ENCODE peak calls at places on chromosomes 3 and 15, in six cellular contexts. One of them, this sample, is unnamed.

GRCh38 chr3:141276398-141276797 is 44.8 kb downstream of the PXYLP1 start:
- DNase-seq in fibroblast of mammary gland: no peak
- DNase-seq in sigmoid colon: no peak
- DNase-seq in progenitor cell of endocrine pancreas: no peak
- DNase-seq in AG04449: no peak
- DNase-seq in AG10803: no peak
- DNase-seq in this sample: no peak

GRCh38 chr15:64774556-64775523 is 549 bp downstream of the RBPMS2 start:
- DNase-seq in fibroblast of mammary gland: no peak
- DNase-seq in sigmoid colon: peak; percentile 68
- DNase-seq in progenitor cell of endocrine pancreas: peak; percentile 46
- DNase-seq in AG04449: no peak
- DNase-seq in AG10803: no peak
- DNase-seq in this sample: no peak

GRCh38 chr3:99487894-99488293 is 150.5 kb upstream of the COL8A1 start:
- DNase-seq in fibroblast of mammary gland: no peak
- DNase-seq in sigmoid colon: no peak
- DNase-seq in progenitor cell of endocrine pancreas: no peak
- DNase-seq in AG04449: no peak
- DNase-seq in AG10803: no peak
- DNase-seq in this sample: no peak

GRCh38 chr15:51405646-51406194 is 64.3 kb downstream of the GLDN start:
- DNase-seq in fibroblast of mammary gland: no peak
- DNase-seq in sigmoid colon: no peak
- DNase-seq in progenitor cell of endocrine pancreas: no peak
- DNase-seq in AG04449: no peak
- DNase-seq in AG10803: no peak
- DNase-seq in this sample: peak; percentile 18

GRCh38 chr15:81813215-81813614 is 232.6 kb downstream of the MEX3B start:
- DNase-seq in fibroblast of mammary gland: no peak
- DNase-seq in sigmoid colon: no peak
- DNase-seq in progenitor cell of endocrine pancreas: no peak
- DNase-seq in AG04449: no peak
- DNase-seq in AG10803: no peak
- DNase-seq in this sample: no peak

GRCh38 chr15:67010898-67011619 is 54.3 kb upstream of the SMAD3 start:
- DNase-seq in fibroblast of mammary gland: no peak
- DNase-seq in sigmoid colon: no peak
- DNase-seq in progenitor cell of endocrine pancreas: no peak
- DNase-seq in AG04449: no peak
- DNase-seq in AG10803: peak; percentile 22
- DNase-seq in this sample: peak; percentile 54

GRCh38 chr15:83993591-83993990 is 242.0 kb upstream of the GOLGA6L4 start:
- DNase-seq in fibroblast of mammary gland: no peak
- DNase-seq in sigmoid colon: no peak
- DNase-seq in progenitor cell of endocrine pancreas: no peak
- DNase-seq in AG04449: no peak
- DNase-seq in AG10803: no peak
- DNase-seq in this sample: no peak

GRCh38 chr3:128270559-128271492 is 117.5 kb downstream of the EEFSEC start:
- DNase-seq in fibroblast of mammary gland: no peak
- DNase-seq in sigmoid colon: no peak
- DNase-seq in progenitor cell of endocrine pancreas: no peak
- DNase-seq in AG04449: no peak
- DNase-seq in AG10803: no peak
- DNase-seq in this sample: no peak

GRCh38 chr3:151117044-151117443 is 31.6 kb downstream of the MED12L start:
- DNase-seq in fibroblast of mammary gland: no peak
- DNase-seq in sigmoid colon: no peak
- DNase-seq in progenitor cell of endocrine pancreas: no peak
- DNase-seq in AG04449: no peak
- DNase-seq in AG10803: no peak
- DNase-seq in this sample: no peak

GRCh38 chr3:42394579-42395288 is 15.7 kb downstream of the LYZL4 start:
- DNase-seq in fibroblast of mammary gland: no peak
- DNase-seq in sigmoid colon: no peak
- DNase-seq in progenitor cell of endocrine pancreas: no peak
- DNase-seq in AG04449: no peak
- DNase-seq in AG10803: no peak
- DNase-seq in this sample: no peak

GRCh38 chr15:39327005-39327725 is 253.7 kb upstream of the THBS1 start:
- DNase-seq in fibroblast of mammary gland: peak; percentile 33
- DNase-seq in sigmoid colon: no peak
- DNase-seq in progenitor cell of endocrine pancreas: no peak
- DNase-seq in AG04449: no peak
- DNase-seq in AG10803: peak; percentile 81
- DNase-seq in this sample: no peak

GRCh38 chr15:32747886-32748285 is 30.1 kb downstream of the GREM1 start:
- DNase-seq in fibroblast of mammary gland: peak; percentile 37
- DNase-seq in sigmoid colon: no peak
- DNase-seq in progenitor cell of endocrine pancreas: no peak
- DNase-seq in AG04449: no peak
- DNase-seq in AG10803: peak; percentile 66
- DNase-seq in this sample: no peak

GRCh38 chr3:71876135-71876534 is 91.2 kb upstream of the PROK2 start:
- DNase-seq in fibroblast of mammary gland: no peak
- DNase-seq in sigmoid colon: no peak
- DNase-seq in progenitor cell of endocrine pancreas: no peak
- DNase-seq in AG04449: no peak
- DNase-seq in AG10803: no peak
- DNase-seq in this sample: no peak

GRCh38 chr15:60905587-60905986 is 323.5 kb downstream of the RORA start:
- DNase-seq in fibroblast of mammary gland: no peak
- DNase-seq in sigmoid colon: no peak
- DNase-seq in progenitor cell of endocrine pancreas: no peak
- DNase-seq in AG04449: no peak
- DNase-seq in AG10803: no peak
- DNase-seq in this sample: no peak
- TF ChIP-seq CTCF in fibroblast of mammary gland: no peak
- TF ChIP-seq CTCF in sigmoid colon: no peak
- TF ChIP-seq CTCF in progenitor cell of endocrine pancreas: peak; percentile 35
- TF ChIP-seq CTCF in AG04449: no peak
- TF ChIP-seq CTCF in AG10803: no peak
- TF ChIP-seq CTCF in this sample: no peak

GRCh38 chr15:65869127-65869953 is at the start of gene RAB11A:
- DNase-seq in fibroblast of mammary gland: peak; percentile 94
- DNase-seq in sigmoid colon: peak; percentile 98
- DNase-seq in progenitor cell of endocrine pancreas: peak; percentile 89
- DNase-seq in AG04449: peak; percentile 78
- DNase-seq in AG10803: peak; percentile 97
- DNase-seq in this sample: peak; percentile 96
- TF ChIP-seq CTCF in fibroblast of mammary gland: no peak
- TF ChIP-seq CTCF in sigmoid colon: no peak
- TF ChIP-seq CTCF in progenitor cell of endocrine pancreas: peak; percentile 42
- TF ChIP-seq CTCF in AG04449: peak; percentile 62
- TF ChIP-seq CTCF in AG10803: peak; percentile 38
- TF ChIP-seq CTCF in this sample: peak; percentile 40

GRCh38 chr15:48795901-48796300 is 15.0 kb downstream of the CEP152 start:
- DNase-seq in fibroblast of mammary gland: no peak
- DNase-seq in sigmoid colon: no peak
- DNase-seq in progenitor cell of endocrine pancreas: no peak
- DNase-seq in AG04449: no peak
- DNase-seq in AG10803: no peak
- DNase-seq in this sample: no peak
- TF ChIP-seq CTCF in fibroblast of mammary gland: no peak
- TF ChIP-seq CTCF in sigmoid colon: no peak
- TF ChIP-seq CTCF in progenitor cell of endocrine pancreas: no peak
- TF ChIP-seq CTCF in AG04449: no peak
- TF ChIP-seq CTCF in AG10803: no peak
- TF ChIP-seq CTCF in this sample: no peak

DNA sequence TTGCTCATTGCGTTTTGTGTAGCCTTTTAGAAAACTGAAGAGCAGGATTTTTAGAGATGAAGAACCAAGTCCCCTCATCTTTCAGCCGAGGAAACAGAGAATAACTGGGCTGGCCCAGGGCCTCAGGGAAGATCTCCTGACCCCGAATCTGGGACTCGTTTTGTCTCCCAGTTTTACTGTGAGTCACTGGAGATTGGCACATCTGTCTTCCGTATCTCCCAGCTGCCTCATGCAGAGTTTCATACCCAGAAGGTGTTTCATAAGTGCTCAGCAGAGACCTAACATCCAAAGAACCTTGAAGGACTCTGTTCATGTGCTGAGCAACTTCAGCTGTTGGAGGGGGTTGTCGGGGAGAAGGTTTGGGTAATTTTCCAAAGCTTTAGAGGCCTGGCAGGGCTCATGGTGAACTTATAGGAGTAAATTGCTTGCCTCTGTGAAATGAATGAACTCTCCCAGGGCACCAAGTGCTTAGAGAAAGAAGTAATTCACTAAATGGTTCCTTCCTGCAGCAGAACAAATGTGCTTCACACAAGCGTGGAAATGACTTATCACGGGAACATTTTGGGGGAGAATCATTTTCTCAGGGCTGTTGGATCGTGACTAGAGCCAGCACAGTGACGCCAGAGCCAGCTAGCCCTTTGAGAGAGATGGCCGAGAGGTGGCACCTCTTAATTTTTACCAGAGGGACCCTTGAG is 121.5 kb downstream of the FAM43A start:
- DNase-seq in fibroblast of mammary gland: peak; percentile 88
- DNase-seq in sigmoid colon: no peak
- DNase-seq in progenitor cell of endocrine pancreas: no peak
- DNase-seq in AG04449: no peak
- DNase-seq in AG10803: peak; percentile 67
- DNase-seq in this sample: peak; percentile 6
- TF ChIP-seq CTCF in fibroblast of mammary gland: no peak
- TF ChIP-seq CTCF in sigmoid colon: no peak
- TF ChIP-seq CTCF in progenitor cell of endocrine pancreas: no peak
- TF ChIP-seq CTCF in AG04449: no peak
- TF ChIP-seq CTCF in AG10803: no peak
- TF ChIP-seq CTCF in this sample: no peak

DNA sequence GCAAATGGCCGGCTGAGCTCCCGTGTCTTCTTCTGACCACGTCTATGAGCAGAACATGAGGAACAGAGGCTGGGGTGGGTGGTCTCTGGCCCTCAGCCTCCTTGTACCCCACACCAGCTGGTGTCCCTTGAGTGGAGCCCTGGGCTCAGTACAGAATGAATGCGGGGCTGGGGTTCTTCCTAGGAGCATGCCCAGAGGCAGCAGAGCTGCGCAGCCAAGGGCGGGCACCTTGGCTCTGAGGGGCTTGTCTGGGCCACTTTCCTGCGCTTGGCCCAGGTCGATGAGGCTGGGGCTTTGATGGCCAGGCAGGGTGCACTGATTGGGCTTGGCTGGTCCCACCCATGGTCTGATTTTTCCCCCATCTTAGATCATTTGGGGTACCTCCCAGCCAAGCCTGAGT is 6.4 kb downstream of the SCN5A start:
- DNase-seq in fibroblast of mammary gland: no peak
- DNase-seq in sigmoid colon: peak; percentile 40
- DNase-seq in progenitor cell of endocrine pancreas: no peak
- DNase-seq in AG04449: no peak
- DNase-seq in AG10803: no peak
- DNase-seq in this sample: no peak
- TF ChIP-seq CTCF in fibroblast of mammary gland: no peak
- TF ChIP-seq CTCF in sigmoid colon: no peak
- TF ChIP-seq CTCF in progenitor cell of endocrine pancreas: no peak
- TF ChIP-seq CTCF in AG04449: no peak
- TF ChIP-seq CTCF in AG10803: no peak
- TF ChIP-seq CTCF in this sample: no peak

GRCh38 chr3:195226900-195227447 is 44.0 kb downstream of the XXYLT1 start:
- DNase-seq in fibroblast of mammary gland: no peak
- DNase-seq in sigmoid colon: peak; percentile 49
- DNase-seq in progenitor cell of endocrine pancreas: no peak
- DNase-seq in AG04449: no peak
- DNase-seq in AG10803: no peak
- DNase-seq in this sample: peak; percentile 32
- TF ChIP-seq CTCF in fibroblast of mammary gland: peak; percentile 39
- TF ChIP-seq CTCF in sigmoid colon: no peak
- TF ChIP-seq CTCF in progenitor cell of endocrine pancreas: peak; percentile 38
- TF ChIP-seq CTCF in AG04449: peak; percentile 51
- TF ChIP-seq CTCF in AG10803: peak; percentile 49
- TF ChIP-seq CTCF in this sample: peak; percentile 49

GRCh38 chr3:37480003-37480402 is 305.6 kb upstream of the LRRFIP2 start:
- DNase-seq in fibroblast of mammary gland: no peak
- DNase-seq in sigmoid colon: peak; percentile 66
- DNase-seq in progenitor cell of endocrine pancreas: no peak
- DNase-seq in AG04449: no peak
- DNase-seq in AG10803: no peak
- DNase-seq in this sample: no peak

GRCh38 chr3:37477275-37477674 is 302.9 kb upstream of the LRRFIP2 start:
- DNase-seq in fibroblast of mammary gland: no peak
- DNase-seq in sigmoid colon: no peak
- DNase-seq in progenitor cell of endocrine pancreas: no peak
- DNase-seq in AG04449: no peak
- DNase-seq in AG10803: no peak
- DNase-seq in this sample: no peak

GRCh38 chr3:37474936-37475335 is 300.6 kb upstream of the LRRFIP2 start:
- DNase-seq in fibroblast of mammary gland: peak; percentile 5
- DNase-seq in sigmoid colon: no peak
- DNase-seq in progenitor cell of endocrine pancreas: no peak
- DNase-seq in AG04449: no peak
- DNase-seq in AG10803: no peak
- DNase-seq in this sample: no peak

GRCh38 chr3:37475435-37475834 is 301.1 kb upstream of the LRRFIP2 start:
- DNase-seq in fibroblast of mammary gland: peak; percentile 20
- DNase-seq in sigmoid colon: no peak
- DNase-seq in progenitor cell of endocrine pancreas: no peak
- DNase-seq in AG04449: no peak
- DNase-seq in AG10803: no peak
- DNase-seq in this sample: no peak

GRCh38 chr3:37477713-37478487 is 303.5 kb upstream of the LRRFIP2 start:
- DNase-seq in fibroblast of mammary gland: no peak
- DNase-seq in sigmoid colon: no peak
- DNase-seq in progenitor cell of endocrine pancreas: no peak
- DNase-seq in AG04449: no peak
- DNase-seq in AG10803: no peak
- DNase-seq in this sample: no peak
- TF ChIP-seq CTCF in fibroblast of mammary gland: no peak
- TF ChIP-seq CTCF in sigmoid colon: no peak
- TF ChIP-seq CTCF in progenitor cell of endocrine pancreas: no peak
- TF ChIP-seq CTCF in AG04449: no peak
- TF ChIP-seq CTCF in AG10803: no peak
- TF ChIP-seq CTCF in this sample: no peak

GRCh38 chr15:74988007-74988800 is 7.2 kb upstream of the SCAMP5 start:
- DNase-seq in fibroblast of mammary gland: peak; percentile 30
- DNase-seq in sigmoid colon: no peak
- DNase-seq in progenitor cell of endocrine pancreas: peak; percentile 46
- DNase-seq in AG04449: no peak
- DNase-seq in AG10803: no peak
- DNase-seq in this sample: peak; percentile 7
- TF ChIP-seq CTCF in fibroblast of mammary gland: peak; percentile 33
- TF ChIP-seq CTCF in sigmoid colon: no peak
- TF ChIP-seq CTCF in progenitor cell of endocrine pancreas: peak; percentile 69
- TF ChIP-seq CTCF in AG04449: peak; percentile 27
- TF ChIP-seq CTCF in AG10803: peak; percentile 18
- TF ChIP-seq CTCF in this sample: peak; percentile 33

DNA sequence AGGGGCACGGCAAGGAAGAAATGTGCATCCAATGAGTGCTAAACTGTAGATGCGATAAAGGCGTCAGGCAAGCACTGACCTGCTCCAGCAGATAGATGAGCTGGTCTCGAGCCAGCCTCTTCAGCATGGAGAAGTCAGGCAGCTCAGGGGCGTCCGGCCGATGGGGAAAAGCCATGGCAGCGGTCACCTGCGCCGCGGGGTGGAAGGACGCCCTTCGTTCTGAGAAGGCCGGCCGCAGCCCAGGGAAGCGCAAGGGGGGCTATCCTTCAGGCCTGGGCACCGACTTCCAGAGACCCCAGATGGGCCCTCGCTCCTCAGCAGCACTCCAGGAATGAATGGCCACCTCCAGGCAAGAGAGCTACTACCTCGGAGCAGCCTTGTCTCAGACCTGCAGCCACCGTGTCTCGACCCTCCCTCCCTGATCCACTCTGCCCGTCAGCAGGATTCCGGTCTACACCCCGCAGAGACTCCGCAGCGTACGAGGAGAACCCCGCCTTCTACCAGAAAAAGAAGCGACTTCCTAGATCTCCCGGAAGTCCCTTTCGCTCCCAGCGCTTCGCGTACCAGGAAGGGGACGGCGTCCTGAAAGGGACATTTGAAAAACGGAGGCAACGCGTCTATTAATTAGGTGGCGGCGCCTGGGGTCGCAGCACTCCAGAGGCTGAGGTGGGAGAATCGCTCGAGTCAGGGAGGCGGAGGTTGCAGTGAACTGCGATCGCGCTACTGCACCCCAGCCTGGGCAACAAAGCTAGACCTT is at the start of gene VPS33B:
- DNase-seq in fibroblast of mammary gland: peak; percentile 84
- DNase-seq in sigmoid colon: peak; percentile 91
- DNase-seq in progenitor cell of endocrine pancreas: peak; percentile 67
- DNase-seq in AG04449: peak; percentile 36
- DNase-seq in AG10803: peak; percentile 79
- DNase-seq in this sample: peak; percentile 80
- TF ChIP-seq CTCF in fibroblast of mammary gland: no peak
- TF ChIP-seq CTCF in sigmoid colon: no peak
- TF ChIP-seq CTCF in progenitor cell of endocrine pancreas: peak; percentile 9
- TF ChIP-seq CTCF in AG04449: no peak
- TF ChIP-seq CTCF in AG10803: no peak
- TF ChIP-seq CTCF in this sample: no peak